ENCODE peak calls at places on chromosomes 5 and 9, in ten cellular contexts. One of them, this sample, is unnamed.

GRCh38 chr9:33489070-33489469 is 15.3 kb upstream of the NOL6 start:
- DNase-seq in AG10803: peak; percentile 82
- DNase-seq in CD4-positive, CD25-positive, alpha-beta regulatory T cell: no peak
- DNase-seq in skeletal muscle cell: no peak
- DNase-seq in breast epithelium: no peak
- DNase-seq in AG04449: peak; percentile 26
- DNase-seq in fibroblast of lung: peak; percentile 27
- DNase-seq in CD8-positive, alpha-beta memory T cell: no peak
- DNase-seq in tibial nerve: no peak
- DNase-seq in foreskin fibroblast: peak; percentile 65
- DNase-seq in this sample: no peak

GRCh38 chr9:17082343-17082742 is 52.5 kb upstream of the CNTLN start:
- DNase-seq in AG10803: peak; percentile 8
- DNase-seq in CD4-positive, CD25-positive, alpha-beta regulatory T cell: no peak
- DNase-seq in skeletal muscle cell: peak; percentile 36
- DNase-seq in breast epithelium: no peak
- DNase-seq in AG04449: no peak
- DNase-seq in fibroblast of lung: peak; percentile 57
- DNase-seq in CD8-positive, alpha-beta memory T cell: no peak
- DNase-seq in tibial nerve: peak; percentile 18
- DNase-seq in foreskin fibroblast: peak; percentile 14
- DNase-seq in this sample: no peak

GRCh38 chr5:142785211-142785610 is 15.0 kb downstream of the ARHGAP26 start:
- DNase-seq in AG10803: no peak
- DNase-seq in CD4-positive, CD25-positive, alpha-beta regulatory T cell: no peak
- DNase-seq in skeletal muscle cell: no peak
- DNase-seq in breast epithelium: no peak
- DNase-seq in AG04449: no peak
- DNase-seq in fibroblast of lung: no peak
- DNase-seq in CD8-positive, alpha-beta memory T cell: no peak
- DNase-seq in tibial nerve: no peak
- DNase-seq in foreskin fibroblast: no peak
- DNase-seq in this sample: no peak

GRCh38 chr5:132430736-132431135 is 59.8 kb downstream of the IRF1 start:
- DNase-seq in AG10803: no peak
- DNase-seq in CD4-positive, CD25-positive, alpha-beta regulatory T cell: no peak
- DNase-seq in skeletal muscle cell: no peak
- DNase-seq in breast epithelium: no peak
- DNase-seq in AG04449: no peak
- DNase-seq in fibroblast of lung: no peak
- DNase-seq in CD8-positive, alpha-beta memory T cell: no peak
- DNase-seq in tibial nerve: no peak
- DNase-seq in foreskin fibroblast: no peak
- DNase-seq in this sample: no peak

GRCh38 chr9:87599901-87600610 is 102.4 kb downstream of the DAPK1 start:
- DNase-seq in AG10803: peak; percentile 48
- DNase-seq in CD4-positive, CD25-positive, alpha-beta regulatory T cell: no peak
- DNase-seq in skeletal muscle cell: peak; percentile 34
- DNase-seq in breast epithelium: no peak
- DNase-seq in AG04449: peak; percentile 42
- DNase-seq in fibroblast of lung: peak; percentile 90
- DNase-seq in CD8-positive, alpha-beta memory T cell: no peak
- DNase-seq in tibial nerve: no peak
- DNase-seq in foreskin fibroblast: peak; percentile 60
- DNase-seq in this sample: no peak

GRCh38 chr9:84278131-84278530 is 62.4 kb downstream of the SLC28A3 start:
- DNase-seq in AG10803: peak; percentile 8
- DNase-seq in CD4-positive, CD25-positive, alpha-beta regulatory T cell: no peak
- DNase-seq in skeletal muscle cell: no peak
- DNase-seq in breast epithelium: no peak
- DNase-seq in AG04449: no peak
- DNase-seq in fibroblast of lung: no peak
- DNase-seq in CD8-positive, alpha-beta memory T cell: no peak
- DNase-seq in tibial nerve: no peak
- DNase-seq in foreskin fibroblast: no peak
- DNase-seq in this sample: no peak

GRCh38 chr9:77472646-77473045 is 175.5 kb downstream of the GNA14 start:
- DNase-seq in AG10803: no peak
- DNase-seq in CD4-positive, CD25-positive, alpha-beta regulatory T cell: no peak
- DNase-seq in skeletal muscle cell: no peak
- DNase-seq in breast epithelium: no peak
- DNase-seq in AG04449: no peak
- DNase-seq in fibroblast of lung: no peak
- DNase-seq in CD8-positive, alpha-beta memory T cell: no peak
- DNase-seq in tibial nerve: no peak
- DNase-seq in foreskin fibroblast: peak; percentile 47
- DNase-seq in this sample: no peak

GRCh38 chr5:1099931-1100651 is 11.8 kb downstream of the SLC12A7 start:
- DNase-seq in AG10803: no peak
- DNase-seq in CD4-positive, CD25-positive, alpha-beta regulatory T cell: no peak
- DNase-seq in skeletal muscle cell: no peak
- DNase-seq in breast epithelium: no peak
- DNase-seq in AG04449: no peak
- DNase-seq in fibroblast of lung: no peak
- DNase-seq in CD8-positive, alpha-beta memory T cell: no peak
- DNase-seq in tibial nerve: no peak
- DNase-seq in foreskin fibroblast: no peak
- DNase-seq in this sample: no peak

GRCh38 chr5:149349382-149349781 is 4.1 kb downstream of the GRPEL2 start:
- DNase-seq in AG10803: no peak
- DNase-seq in CD4-positive, CD25-positive, alpha-beta regulatory T cell: no peak
- DNase-seq in skeletal muscle cell: no peak
- DNase-seq in breast epithelium: no peak
- DNase-seq in AG04449: no peak
- DNase-seq in fibroblast of lung: no peak
- DNase-seq in CD8-positive, alpha-beta memory T cell: no peak
- DNase-seq in tibial nerve: no peak
- DNase-seq in foreskin fibroblast: no peak
- DNase-seq in this sample: no peak

GRCh38 chr5:149341846-149342245 is 3.5 kb upstream of the GRPEL2 start:
- DNase-seq in AG10803: no peak
- DNase-seq in CD4-positive, CD25-positive, alpha-beta regulatory T cell: no peak
- DNase-seq in skeletal muscle cell: no peak
- DNase-seq in breast epithelium: no peak
- DNase-seq in AG04449: no peak
- DNase-seq in fibroblast of lung: no peak
- DNase-seq in CD8-positive, alpha-beta memory T cell: no peak
- DNase-seq in tibial nerve: no peak
- DNase-seq in foreskin fibroblast: no peak
- DNase-seq in this sample: no peak

GRCh38 chr5:149345892-149346222 is 558 bp downstream of the GRPEL2 start:
- DNase-seq in AG10803: peak; percentile 65
- DNase-seq in CD4-positive, CD25-positive, alpha-beta regulatory T cell: no peak
- DNase-seq in skeletal muscle cell: no peak
- DNase-seq in breast epithelium: no peak
- DNase-seq in AG04449: no peak
- DNase-seq in fibroblast of lung: peak; percentile 56
- DNase-seq in CD8-positive, alpha-beta memory T cell: no peak
- DNase-seq in tibial nerve: no peak
- DNase-seq in foreskin fibroblast: no peak
- DNase-seq in this sample: no peak

GRCh38 chr5:149348463-149348862 is 3.2 kb downstream of the GRPEL2 start:
- DNase-seq in AG10803: no peak
- DNase-seq in CD4-positive, CD25-positive, alpha-beta regulatory T cell: no peak
- DNase-seq in skeletal muscle cell: no peak
- DNase-seq in breast epithelium: no peak
- DNase-seq in AG04449: no peak
- DNase-seq in fibroblast of lung: no peak
- DNase-seq in CD8-positive, alpha-beta memory T cell: no peak
- DNase-seq in tibial nerve: no peak
- DNase-seq in foreskin fibroblast: no peak
- DNase-seq in this sample: no peak

GRCh38 chr5:149345147-149345891 is at the start of gene GRPEL2:
- DNase-seq in AG10803: peak; percentile 98
- DNase-seq in CD4-positive, CD25-positive, alpha-beta regulatory T cell: peak; percentile 84
- DNase-seq in skeletal muscle cell: peak; percentile 89
- DNase-seq in breast epithelium: peak; percentile 91
- DNase-seq in AG04449: peak; percentile 82
- DNase-seq in fibroblast of lung: peak; percentile 98
- DNase-seq in CD8-positive, alpha-beta memory T cell: peak; percentile 90
- DNase-seq in tibial nerve: peak; percentile 87
- DNase-seq in foreskin fibroblast: peak; percentile 96
- DNase-seq in this sample: peak; percentile 71
- H3K4me3 ChIP-seq in AG10803: peak within 1 kb of the TSS; percentile 100
- H3K4me3 ChIP-seq in CD4-positive, CD25-positive, alpha-beta regulatory T cell: peak within 1 kb of the TSS; percentile 100
- H3K4me3 ChIP-seq in skeletal muscle cell: peak within 1 kb of the TSS; percentile 90
- H3K4me3 ChIP-seq in breast epithelium: peak within 1 kb of the TSS; percentile 68
- H3K4me3 ChIP-seq in AG04449: peak within 1 kb of the TSS; percentile 97
- H3K4me3 ChIP-seq in fibroblast of lung: peak within 1 kb of the TSS; percentile 78
- H3K4me3 ChIP-seq in CD8-positive, alpha-beta memory T cell: peak within 1 kb of the TSS; percentile 96
- H3K4me3 ChIP-seq in tibial nerve: peak within 1 kb of the TSS; percentile 59
- H3K4me3 ChIP-seq in foreskin fibroblast: peak within 1 kb of the TSS; percentile 100
- H3K4me3 ChIP-seq in this sample: peak within 1 kb of the TSS; percentile 65

GRCh38 chr5:140355551-140355950 is 4.4 kb upstream of the SLC4A9 start:
- DNase-seq in AG10803: no peak
- DNase-seq in CD4-positive, CD25-positive, alpha-beta regulatory T cell: no peak
- DNase-seq in skeletal muscle cell: no peak
- DNase-seq in breast epithelium: no peak
- DNase-seq in AG04449: no peak
- DNase-seq in fibroblast of lung: no peak
- DNase-seq in CD8-positive, alpha-beta memory T cell: no peak
- DNase-seq in tibial nerve: no peak
- DNase-seq in foreskin fibroblast: no peak
- DNase-seq in this sample: no peak

GRCh38 chr5:140360101-140360500 is at the start of gene SLC4A9:
- DNase-seq in AG10803: no peak
- DNase-seq in CD4-positive, CD25-positive, alpha-beta regulatory T cell: no peak
- DNase-seq in skeletal muscle cell: no peak
- DNase-seq in breast epithelium: no peak
- DNase-seq in AG04449: no peak
- DNase-seq in fibroblast of lung: no peak
- DNase-seq in CD8-positive, alpha-beta memory T cell: no peak
- DNase-seq in tibial nerve: no peak
- DNase-seq in foreskin fibroblast: no peak
- DNase-seq in this sample: no peak

GRCh38 chr5:140358738-140359310 is 1.2 kb upstream of the SLC4A9 start:
- DNase-seq in AG10803: peak; percentile 44
- DNase-seq in CD4-positive, CD25-positive, alpha-beta regulatory T cell: no peak
- DNase-seq in skeletal muscle cell: no peak
- DNase-seq in breast epithelium: no peak
- DNase-seq in AG04449: no peak
- DNase-seq in fibroblast of lung: peak; percentile 42
- DNase-seq in CD8-positive, alpha-beta memory T cell: no peak
- DNase-seq in tibial nerve: no peak
- DNase-seq in foreskin fibroblast: peak; percentile 44
- DNase-seq in this sample: no peak

GRCh38 chr5:140357731-140358093 is 2.3 kb upstream of the SLC4A9 start:
- DNase-seq in AG10803: peak; percentile 82
- DNase-seq in CD4-positive, CD25-positive, alpha-beta regulatory T cell: peak; percentile 47
- DNase-seq in skeletal muscle cell: no peak
- DNase-seq in breast epithelium: peak; percentile 82
- DNase-seq in AG04449: no peak
- DNase-seq in fibroblast of lung: peak; percentile 83
- DNase-seq in CD8-positive, alpha-beta memory T cell: peak; percentile 77
- DNase-seq in tibial nerve: peak; percentile 63
- DNase-seq in foreskin fibroblast: peak; percentile 78
- DNase-seq in this sample: peak; percentile 43

GRCh38 chr5:140356878-140357730 is 2.9 kb upstream of the SLC4A9 start:
- DNase-seq in AG10803: no peak
- DNase-seq in CD4-positive, CD25-positive, alpha-beta regulatory T cell: no peak
- DNase-seq in skeletal muscle cell: no peak
- DNase-seq in breast epithelium: no peak
- DNase-seq in AG04449: no peak
- DNase-seq in fibroblast of lung: no peak
- DNase-seq in CD8-positive, alpha-beta memory T cell: no peak
- DNase-seq in tibial nerve: no peak
- DNase-seq in foreskin fibroblast: no peak
- DNase-seq in this sample: no peak
- H3K4me3 ChIP-seq in AG10803: no peak overlapping the region
- H3K4me3 ChIP-seq in CD4-positive, CD25-positive, alpha-beta regulatory T cell: no peak overlapping the region
- H3K4me3 ChIP-seq in skeletal muscle cell: no peak overlapping the region
- H3K4me3 ChIP-seq in breast epithelium: no peak overlapping the region
- H3K4me3 ChIP-seq in AG04449: no peak overlapping the region
- H3K4me3 ChIP-seq in fibroblast of lung: no peak overlapping the region
- H3K4me3 ChIP-seq in CD8-positive, alpha-beta memory T cell: peak overlapping the region; percentile 5
- H3K4me3 ChIP-seq in tibial nerve: no peak overlapping the region
- H3K4me3 ChIP-seq in foreskin fibroblast: no peak overlapping the region
- H3K4me3 ChIP-seq in this sample: no peak overlapping the region

DNA sequence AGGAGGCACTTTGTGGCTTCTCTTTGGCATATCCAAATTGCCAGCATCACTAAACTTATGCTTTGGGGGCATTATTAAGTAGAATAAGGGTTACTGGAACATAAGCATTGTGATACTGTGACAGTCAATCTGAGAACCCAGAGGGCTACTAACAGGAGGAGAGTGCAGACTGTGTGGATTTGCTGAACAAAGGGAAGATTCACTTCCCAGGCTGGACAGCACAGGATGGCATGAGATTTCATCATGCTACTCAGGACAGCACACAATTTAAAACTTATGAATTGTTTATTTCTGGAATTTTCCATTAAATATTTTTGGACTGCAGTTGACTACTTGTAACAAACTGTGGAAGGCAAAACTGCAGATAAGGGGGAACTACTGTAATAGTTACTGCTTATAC is 212.5 kb downstream of the TMC1 start:
- DNase-seq in AG10803: peak; percentile 11
- DNase-seq in CD4-positive, CD25-positive, alpha-beta regulatory T cell: no peak
- DNase-seq in skeletal muscle cell: no peak
- DNase-seq in breast epithelium: no peak
- DNase-seq in AG04449: no peak
- DNase-seq in fibroblast of lung: peak; percentile 2
- DNase-seq in CD8-positive, alpha-beta memory T cell: no peak
- DNase-seq in tibial nerve: no peak
- DNase-seq in foreskin fibroblast: no peak
- DNase-seq in this sample: no peak
- H3K4me3 ChIP-seq in AG10803: no peak overlapping the region
- H3K4me3 ChIP-seq in CD4-positive, CD25-positive, alpha-beta regulatory T cell: no peak overlapping the region
- H3K4me3 ChIP-seq in skeletal muscle cell: no peak overlapping the region
- H3K4me3 ChIP-seq in breast epithelium: no peak overlapping the region
- H3K4me3 ChIP-seq in AG04449: no peak overlapping the region
- H3K4me3 ChIP-seq in fibroblast of lung: no peak overlapping the region
- H3K4me3 ChIP-seq in CD8-positive, alpha-beta memory T cell: no peak overlapping the region
- H3K4me3 ChIP-seq in tibial nerve: no peak overlapping the region
- H3K4me3 ChIP-seq in foreskin fibroblast: no peak overlapping the region
- H3K4me3 ChIP-seq in this sample: no peak overlapping the region

GRCh38 chr5:3596261-3596825 is 711 bp downstream of the IRX1 start:
- DNase-seq in AG10803: no peak
- DNase-seq in CD4-positive, CD25-positive, alpha-beta regulatory T cell: no peak
- DNase-seq in skeletal muscle cell: no peak
- DNase-seq in breast epithelium: no peak
- DNase-seq in AG04449: no peak
- DNase-seq in fibroblast of lung: no peak
- DNase-seq in CD8-positive, alpha-beta memory T cell: no peak
- DNase-seq in tibial nerve: no peak
- DNase-seq in foreskin fibroblast: peak; percentile 45
- DNase-seq in this sample: no peak

GRCh38 chr5:3595102-3595961 is at the start of gene IRX1:
- DNase-seq in AG10803: peak; percentile 75
- DNase-seq in CD4-positive, CD25-positive, alpha-beta regulatory T cell: no peak
- DNase-seq in skeletal muscle cell: no peak
- DNase-seq in breast epithelium: peak; percentile 73
- DNase-seq in AG04449: no peak
- DNase-seq in fibroblast of lung: no peak
- DNase-seq in CD8-positive, alpha-beta memory T cell: no peak
- DNase-seq in tibial nerve: no peak
- DNase-seq in foreskin fibroblast: peak; percentile 64
- DNase-seq in this sample: no peak

GRCh38 chr5:3593771-3594513 is 1.7 kb upstream of the IRX1 start:
- DNase-seq in AG10803: no peak
- DNase-seq in CD4-positive, CD25-positive, alpha-beta regulatory T cell: no peak
- DNase-seq in skeletal muscle cell: no peak
- DNase-seq in breast epithelium: no peak
- DNase-seq in AG04449: no peak
- DNase-seq in fibroblast of lung: no peak
- DNase-seq in CD8-positive, alpha-beta memory T cell: no peak
- DNase-seq in tibial nerve: no peak
- DNase-seq in foreskin fibroblast: no peak
- DNase-seq in this sample: no peak

GRCh38 chr5:3592298-3592697 is 3.3 kb upstream of the IRX1 start:
- DNase-seq in AG10803: no peak
- DNase-seq in CD4-positive, CD25-positive, alpha-beta regulatory T cell: no peak
- DNase-seq in skeletal muscle cell: no peak
- DNase-seq in breast epithelium: no peak
- DNase-seq in AG04449: no peak
- DNase-seq in fibroblast of lung: no peak
- DNase-seq in CD8-positive, alpha-beta memory T cell: no peak
- DNase-seq in tibial nerve: no peak
- DNase-seq in foreskin fibroblast: no peak
- DNase-seq in this sample: no peak

GRCh38 chr5:3594514-3595101 is 1.0 kb upstream of the IRX1 start:
- DNase-seq in AG10803: peak; percentile 52
- DNase-seq in CD4-positive, CD25-positive, alpha-beta regulatory T cell: no peak
- DNase-seq in skeletal muscle cell: no peak
- DNase-seq in breast epithelium: no peak
- DNase-seq in AG04449: no peak
- DNase-seq in fibroblast of lung: no peak
- DNase-seq in CD8-positive, alpha-beta memory T cell: no peak
- DNase-seq in tibial nerve: no peak
- DNase-seq in foreskin fibroblast: peak; percentile 46
- DNase-seq in this sample: no peak
- H3K4me3 ChIP-seq in AG10803: peak overlapping the region; percentile 53
- H3K4me3 ChIP-seq in CD4-positive, CD25-positive, alpha-beta regulatory T cell: no peak overlapping the region
- H3K4me3 ChIP-seq in skeletal muscle cell: peak overlapping the region; percentile 15
- H3K4me3 ChIP-seq in breast epithelium: peak overlapping the region; percentile 59
- H3K4me3 ChIP-seq in AG04449: peak overlapping the region; percentile 50
- H3K4me3 ChIP-seq in fibroblast of lung: no peak overlapping the region
- H3K4me3 ChIP-seq in CD8-positive, alpha-beta memory T cell: no peak overlapping the region
- H3K4me3 ChIP-seq in tibial nerve: peak overlapping the region; percentile 25
- H3K4me3 ChIP-seq in foreskin fibroblast: peak overlapping the region; percentile 57
- H3K4me3 ChIP-seq in this sample: no peak overlapping the region

This sample was measured in effector memory CD4-positive, alpha-beta T cell.